ENCODE peak calls at places on chromosomes 6 and 20, in eight cellular contexts. G, K, Q, I, U, B, N and L are unnamed samples. For H3K9me3, the result is how much of the 10 kb centered on the place peaks cover.

GRCh38 chr6:31794294-31794865 is 1.2 kb downstream of the VARS1 start:
- DNase-seq in G (no peak), K (no peak), Q (no peak), I (no peak), U (no peak), B (no peak), N (no peak), L (no peak)

GRCh38 chr20:38242848-38243449 is 17.6 kb downstream of the KIAA1755 start:
- DNase-seq in G (no peak), K (no peak), Q (no peak), I (no peak), U (no peak), B (no peak), N (no peak), L (no peak)

GRCh38 chr20:21513881-21514540 is at the start of gene NKX2-2:
- DNase-seq in G (no peak), K (no peak), Q (no peak), I (no peak), U (no peak), B (no peak), N (peak), L (no peak)

GRCh38 chr6:166862978-166863530 is 93.3 kb downstream of the RNASET2 start:
- DNase-seq in G (no peak), K (no peak), Q (no peak), I (no peak), U (peak), B (no peak), N (no peak), L (no peak)

GRCh38 chr20:35901678-35902544 is 52.4 kb downstream of the SCAND1 start:
- DNase-seq in G (no peak), K (no peak), Q (no peak), I (no peak), U (no peak), B (no peak), N (no peak), L (no peak)

GRCh38 chr6:1820165-1820564 is 210.4 kb downstream of the FOXC1 start:
- DNase-seq in G (no peak), K (no peak), Q (no peak), I (no peak), U (no peak), B (no peak), N (no peak), L (no peak)

GRCh38 chr6:32785781-32786533 is 22.6 kb upstream of the HLA-DQB2 start:
- DNase-seq in G (no peak), K (no peak), Q (peak), I (no peak), U (no peak), B (peak), N (no peak), L (no peak)

GRCh38 chr6:73180076-73180717 is 45.1 kb downstream of the KHDC1L start:
- DNase-seq in G (no peak), K (no peak), Q (no peak), I (no peak), U (no peak), B (no peak), N (no peak), L (no peak)

GRCh38 chr20:51862796-51863195 is 60.5 kb upstream of the SALL4 start:
- DNase-seq in G (no peak), K (no peak), Q (no peak), I (no peak), U (no peak), B (no peak), N (no peak), L (no peak)

GRCh38 chr6:169474362-169474761 is 220.7 kb upstream of the THBS2 start:
- DNase-seq in G (no peak), K (no peak), Q (no peak), I (no peak), U (no peak), B (no peak), N (no peak), L (no peak)

GRCh38 chr6:169472786-169473416 is 219.3 kb upstream of the THBS2 start:
- DNase-seq in G (no peak), K (no peak), Q (no peak), I (no peak), U (no peak), B (no peak), N (no peak), L (no peak)

GRCh38 chr6:169469028-169469427 is 215.4 kb upstream of the THBS2 start:
- DNase-seq in G (no peak), K (no peak), Q (no peak), I (no peak), U (no peak), B (no peak), N (no peak), L (no peak)

GRCh38 chr6:169473663-169474062 is 220.0 kb upstream of the THBS2 start:
- DNase-seq in G (no peak), K (no peak), Q (no peak), I (no peak), U (no peak), B (no peak), N (no peak), L (no peak)

DNA sequence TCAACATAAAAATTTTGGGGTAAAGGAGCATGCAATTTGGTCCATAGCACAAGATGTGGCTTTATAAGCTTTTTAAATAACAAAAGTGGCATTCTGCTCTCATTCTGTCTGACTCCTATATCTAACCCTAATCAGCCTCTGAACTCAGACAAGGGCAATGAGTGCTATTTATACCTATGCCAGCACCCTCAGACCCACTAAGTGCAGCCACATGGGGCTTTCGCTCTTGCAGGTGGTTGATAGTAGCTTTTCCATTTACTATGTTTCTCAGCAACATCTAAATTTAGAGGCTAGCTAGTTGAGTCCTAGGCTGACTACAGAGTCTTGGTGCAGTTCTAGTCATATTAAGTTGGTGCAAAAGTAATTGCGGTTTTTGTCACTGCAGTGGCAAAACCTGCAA is 217.1 kb upstream of the THBS2 start:
- DNase-seq in G (no peak), K (no peak), Q (no peak), I (no peak), U (no peak), B (no peak), N (no peak), L (no peak)
- H3K9me3 ChIP-seq in G (half or more), K (under half), Q (under half), I (under half), U (under half), B (under half), N (under half), L (under half)

GRCh38 chr20:12306107-12306506 is 388.4 kb downstream of the BTBD3 start:
- DNase-seq in G (no peak), K (no peak), Q (no peak), I (no peak), U (no peak), B (no peak), N (no peak), L (no peak)
- H3K9me3 ChIP-seq in G (under half), K (under half), Q (under half), I (under half), U (under half), B (under half), N (under half), L (under half)

DNA sequence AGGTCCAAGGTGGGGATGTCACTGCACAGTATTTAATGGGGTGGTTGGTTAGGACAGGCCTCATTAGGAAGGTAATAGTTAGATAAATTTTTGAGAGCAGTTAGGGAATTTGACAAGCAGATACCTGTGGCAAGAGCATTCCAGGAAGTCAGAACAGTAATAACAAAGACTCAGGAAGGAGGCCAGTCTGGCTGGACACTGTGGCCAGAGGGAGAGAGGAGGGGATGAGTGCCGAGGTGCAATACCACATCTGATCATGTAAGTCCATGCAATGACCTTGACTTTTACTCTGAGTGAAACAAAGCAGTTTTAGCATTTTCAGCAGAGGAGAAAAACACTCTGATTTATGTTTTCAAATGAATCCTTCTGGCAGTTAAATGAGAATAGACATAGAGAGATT is 990.7 kb upstream of the FLRT3 start:
- DNase-seq in G (no peak), K (no peak), Q (no peak), I (no peak), U (no peak), B (no peak), N (no peak), L (no peak)
- H3K9me3 ChIP-seq in G (under half), K (under half), Q (under half), I (under half), U (under half), B (under half), N (under half), L (under half)

GRCh38 chr20:56308036-56308435 is 50.7 kb upstream of the FAM210B start:
- DNase-seq in G (no peak), K (no peak), Q (no peak), I (no peak), U (no peak), B (no peak), N (no peak), L (no peak)
- H3K9me3 ChIP-seq in G (under half), K (under half), Q (under half), I (under half), U (under half), B (under half), N (under half), L (under half)

DNA sequence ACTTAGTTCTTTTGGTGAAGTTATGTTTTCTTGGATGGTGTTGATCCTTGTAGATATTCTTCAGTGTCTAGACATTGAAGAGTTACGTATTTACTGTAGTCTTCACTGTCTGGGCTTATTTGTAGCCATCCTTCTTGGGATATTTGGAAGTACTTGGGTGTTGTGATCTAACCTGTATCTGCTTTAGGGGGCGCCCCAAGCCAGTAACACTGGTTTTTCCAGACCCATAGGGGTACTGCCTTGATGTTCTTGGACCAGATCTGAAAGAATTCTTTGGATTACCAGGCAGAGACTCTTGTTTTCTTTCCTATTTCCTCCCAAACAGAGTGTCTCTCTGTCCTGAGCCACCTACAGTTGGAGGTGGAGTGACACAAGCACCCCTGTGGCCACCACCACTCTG is 309.1 kb upstream of the IMPG1 start:
- DNase-seq in G (no peak), K (no peak), Q (no peak), I (no peak), U (no peak), B (no peak), N (no peak), L (no peak)
- H3K9me3 ChIP-seq in G (under half), K (under half), Q (under half), I (under half), U (under half), B (under half), N (under half), L (under half)

GRCh38 chr20:64039293-64040160 is 3.5 kb downstream of the C20orf204 start:
- DNase-seq in G (no peak), K (no peak), Q (no peak), I (no peak), U (no peak), B (no peak), N (no peak), L (no peak)

GRCh38 chr20:64041781-64042771 is 6.1 kb downstream of the C20orf204 start:
- DNase-seq in G (no peak), K (no peak), Q (no peak), I (no peak), U (no peak), B (no peak), N (no peak), L (no peak)

GRCh38 chr20:64038579-64039292 is 2.8 kb downstream of the C20orf204 start:
- DNase-seq in G (peak), K (peak), Q (peak), I (peak), U (no peak), B (peak), N (peak), L (peak)

GRCh38 chr20:64040231-64041039 is 4.5 kb downstream of the C20orf204 start:
- DNase-seq in G (no peak), K (no peak), Q (no peak), I (peak), U (no peak), B (no peak), N (no peak), L (no peak)

DNA sequence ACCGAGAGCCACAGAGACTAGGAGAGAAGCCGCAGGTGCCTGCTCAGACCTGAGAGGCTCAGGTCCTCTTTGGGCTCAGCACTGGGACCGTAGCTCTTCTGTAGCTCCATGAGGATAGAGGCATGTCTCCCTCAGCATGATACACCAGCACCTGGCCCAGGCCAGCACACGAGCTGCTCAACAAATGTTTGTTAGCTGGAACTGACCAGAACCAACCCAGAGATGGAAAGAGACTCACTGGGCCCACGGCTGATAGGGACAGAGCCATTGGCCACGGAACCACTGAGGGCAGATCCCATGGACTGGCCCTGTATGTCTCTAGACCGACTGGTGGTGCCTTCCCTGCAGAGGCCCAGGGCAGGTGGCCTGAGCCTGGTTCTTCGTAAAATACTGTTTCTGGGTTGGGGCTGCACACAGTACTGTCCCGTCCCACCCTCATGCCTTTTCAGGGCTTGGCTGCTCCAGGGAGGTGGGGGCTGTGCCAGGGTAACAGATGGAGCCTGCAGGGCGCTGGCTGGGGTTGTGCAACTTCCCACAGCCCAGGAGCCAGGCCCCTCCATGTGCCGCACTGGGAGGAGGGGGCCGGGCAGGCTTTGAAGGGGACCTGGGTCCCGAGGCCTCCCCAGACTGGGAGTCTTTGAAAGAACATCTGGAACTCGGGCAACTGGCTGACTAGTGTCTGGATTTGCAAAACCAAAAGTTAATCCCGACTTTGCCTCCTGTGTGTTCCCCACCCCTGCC is 5.2 kb downstream of the C20orf204 start:
- DNase-seq in G (no peak), K (no peak), Q (no peak), I (no peak), U (no peak), B (no peak), N (no peak), L (no peak)
- H3K9me3 ChIP-seq in G (under half), K (under half), Q (under half), I (under half), U (under half), B (under half), N (under half), L (under half)

GRCh38 chr20:39700527-39700926 is 738.4 kb downstream of the DHX35 start:
- DNase-seq in G (no peak), K (no peak), Q (no peak), I (no peak), U (no peak), B (no peak), N (no peak), L (no peak)
- H3K9me3 ChIP-seq in G (under half), K (under half), Q (under half), I (under half), U (under half), B (under half), N (under half), L (under half)

GRCh38 chr20:40320612-40321011 is 368.4 kb downstream of the MAFB start:
- DNase-seq in G (no peak), K (no peak), Q (no peak), I (no peak), U (peak), B (no peak), N (no peak), L (no peak)
- H3K9me3 ChIP-seq in G (under half), K (under half), Q (under half), I (under half), U (under half), B (under half), N (under half), L (under half)